ENCODE peak calls at places on chromosomes 1 and 21, in nine cellular contexts. One of them, this sample, is unnamed.

GRCh38 chr1:98706173-98706848 is 44.8 kb downstream of the SNX7 start:
- DNase-seq in Peyer's patch: no peak
- DNase-seq in right lobe of liver: no peak
- DNase-seq in left ventricle myocardium inferior: no peak
- DNase-seq in HCT116: no peak
- DNase-seq in endothelial cell of umbilical vein: no peak
- DNase-seq in IMR-90: peak; percentile 80
- DNase-seq in BE2C: no peak
- DNase-seq in tibial artery: no peak
- DNase-seq in this sample: peak; percentile 65

GRCh38 chr1:180213401-180214177 is 16.5 kb upstream of the LHX4 start:
- DNase-seq in Peyer's patch: peak; percentile 68
- DNase-seq in right lobe of liver: no peak
- DNase-seq in left ventricle myocardium inferior: no peak
- DNase-seq in HCT116: no peak
- DNase-seq in endothelial cell of umbilical vein: peak; percentile 28
- DNase-seq in IMR-90: no peak
- DNase-seq in BE2C: no peak
- DNase-seq in tibial artery: peak; percentile 62
- DNase-seq in this sample: no peak

GRCh38 chr1:154218545-154218944 is 2.2 kb upstream of the UBAP2L start:
- DNase-seq in Peyer's patch: no peak
- DNase-seq in right lobe of liver: no peak
- DNase-seq in left ventricle myocardium inferior: no peak
- DNase-seq in HCT116: no peak
- DNase-seq in endothelial cell of umbilical vein: no peak
- DNase-seq in IMR-90: no peak
- DNase-seq in BE2C: no peak
- DNase-seq in tibial artery: no peak
- DNase-seq in this sample: no peak

GRCh38 chr21:41783476-41784150 is 16.8 kb upstream of the RIPK4 start:
- DNase-seq in Peyer's patch: peak; percentile 90
- DNase-seq in right lobe of liver: no peak
- DNase-seq in left ventricle myocardium inferior: no peak
- DNase-seq in HCT116: peak; percentile 79
- DNase-seq in endothelial cell of umbilical vein: no peak
- DNase-seq in IMR-90: no peak
- DNase-seq in BE2C: peak; percentile 34
- DNase-seq in tibial artery: no peak
- DNase-seq in this sample: peak; percentile 51

GRCh38 chr1:217272385-217272784 is 358.5 kb downstream of the GPATCH2 start:
- DNase-seq in Peyer's patch: no peak
- DNase-seq in right lobe of liver: no peak
- DNase-seq in left ventricle myocardium inferior: no peak
- DNase-seq in HCT116: no peak
- DNase-seq in endothelial cell of umbilical vein: no peak
- DNase-seq in IMR-90: peak; percentile 84
- DNase-seq in BE2C: no peak
- DNase-seq in tibial artery: no peak
- DNase-seq in this sample: peak; percentile 72

GRCh38 chr1:85061711-85062424 is 13.6 kb upstream of the MCOLN3 start:
- DNase-seq in Peyer's patch: peak; percentile 95
- DNase-seq in right lobe of liver: peak; percentile 56
- DNase-seq in left ventricle myocardium inferior: peak; percentile 76
- DNase-seq in HCT116: peak; percentile 98
- DNase-seq in endothelial cell of umbilical vein: peak; percentile 96
- DNase-seq in IMR-90: peak; percentile 99
- DNase-seq in BE2C: peak; percentile 82
- DNase-seq in tibial artery: peak; percentile 92
- DNase-seq in this sample: peak; percentile 97

GRCh38 chr1:234755449-234755863 is 145.5 kb upstream of the IRF2BP2 start:
- DNase-seq in Peyer's patch: peak; percentile 86
- DNase-seq in right lobe of liver: peak; percentile 79
- DNase-seq in left ventricle myocardium inferior: peak; percentile 76
- DNase-seq in HCT116: no peak
- DNase-seq in endothelial cell of umbilical vein: no peak
- DNase-seq in IMR-90: peak; percentile 95
- DNase-seq in BE2C: peak; percentile 67
- DNase-seq in tibial artery: peak; percentile 91
- DNase-seq in this sample: peak; percentile 90

GRCh38 chr1:178684111-178684510 is 40.9 kb upstream of the RALGPS2 start:
- DNase-seq in Peyer's patch: no peak
- DNase-seq in right lobe of liver: no peak
- DNase-seq in left ventricle myocardium inferior: no peak
- DNase-seq in HCT116: no peak
- DNase-seq in endothelial cell of umbilical vein: no peak
- DNase-seq in IMR-90: no peak
- DNase-seq in BE2C: no peak
- DNase-seq in tibial artery: no peak
- DNase-seq in this sample: peak; percentile 10

GRCh38 chr1:82901118-82901517 is 1097.8 kb downstream of the TTLL7 start:
- DNase-seq in Peyer's patch: no peak
- DNase-seq in right lobe of liver: no peak
- DNase-seq in left ventricle myocardium inferior: no peak
- DNase-seq in HCT116: no peak
- DNase-seq in endothelial cell of umbilical vein: no peak
- DNase-seq in IMR-90: no peak
- DNase-seq in BE2C: no peak
- DNase-seq in tibial artery: no peak
- DNase-seq in this sample: no peak

GRCh38 chr1:41102208-41102607 is 80.7 kb upstream of the SLFNL1 start:
- DNase-seq in Peyer's patch: peak; percentile 85
- DNase-seq in right lobe of liver: peak; percentile 85
- DNase-seq in left ventricle myocardium inferior: peak; percentile 90
- DNase-seq in HCT116: no peak
- DNase-seq in endothelial cell of umbilical vein: peak; percentile 97
- DNase-seq in IMR-90: peak; percentile 97
- DNase-seq in BE2C: peak; percentile 9
- DNase-seq in tibial artery: peak; percentile 96
- DNase-seq in this sample: peak; percentile 97

GRCh38 chr1:167301355-167301754 is 80.7 kb downstream of the POU2F1 start:
- DNase-seq in Peyer's patch: no peak
- DNase-seq in right lobe of liver: no peak
- DNase-seq in left ventricle myocardium inferior: no peak
- DNase-seq in HCT116: no peak
- DNase-seq in endothelial cell of umbilical vein: no peak
- DNase-seq in IMR-90: no peak
- DNase-seq in BE2C: no peak
- DNase-seq in tibial artery: no peak
- DNase-seq in this sample: no peak

GRCh38 chr1:64965239-64966157 is 851 bp downstream of the JAK1 start:
- DNase-seq in Peyer's patch: peak; percentile 93
- DNase-seq in right lobe of liver: peak; percentile 82
- DNase-seq in left ventricle myocardium inferior: peak; percentile 63
- DNase-seq in HCT116: no peak
- DNase-seq in endothelial cell of umbilical vein: peak; percentile 71
- DNase-seq in IMR-90: peak; percentile 76
- DNase-seq in BE2C: peak; percentile 45
- DNase-seq in tibial artery: peak; percentile 81
- DNase-seq in this sample: peak; percentile 45

GRCh38 chr1:204583909-204584632 is 67.9 kb downstream of the MDM4 start:
- DNase-seq in Peyer's patch: no peak
- DNase-seq in right lobe of liver: no peak
- DNase-seq in left ventricle myocardium inferior: peak; percentile 77
- DNase-seq in HCT116: no peak
- DNase-seq in endothelial cell of umbilical vein: no peak
- DNase-seq in IMR-90: no peak
- DNase-seq in BE2C: peak; percentile 67
- DNase-seq in tibial artery: no peak
- DNase-seq in this sample: no peak

GRCh38 chr1:198638894-198639319 is at the start of gene PTPRC:
- DNase-seq in Peyer's patch: no peak
- DNase-seq in right lobe of liver: no peak
- DNase-seq in left ventricle myocardium inferior: no peak
- DNase-seq in HCT116: no peak
- DNase-seq in endothelial cell of umbilical vein: no peak
- DNase-seq in IMR-90: no peak
- DNase-seq in BE2C: no peak
- DNase-seq in tibial artery: no peak
- DNase-seq in this sample: no peak

GRCh38 chr1:181601186-181601950 is 118.1 kb downstream of the CACNA1E start:
- DNase-seq in Peyer's patch: no peak
- DNase-seq in right lobe of liver: no peak
- DNase-seq in left ventricle myocardium inferior: no peak
- DNase-seq in HCT116: no peak
- DNase-seq in endothelial cell of umbilical vein: no peak
- DNase-seq in IMR-90: no peak
- DNase-seq in BE2C: no peak
- DNase-seq in tibial artery: no peak
- DNase-seq in this sample: no peak

GRCh38 chr1:116911166-116911553 is 1.4 kb downstream of the PTGFRN start:
- DNase-seq in Peyer's patch: no peak
- DNase-seq in right lobe of liver: no peak
- DNase-seq in left ventricle myocardium inferior: no peak
- DNase-seq in HCT116: no peak
- DNase-seq in endothelial cell of umbilical vein: no peak
- DNase-seq in IMR-90: no peak
- DNase-seq in BE2C: no peak
- DNase-seq in tibial artery: no peak
- DNase-seq in this sample: no peak

GRCh38 chr1:243851765-243852164 is 1.7 kb upstream of the AKT3 start:
- DNase-seq in Peyer's patch: no peak
- DNase-seq in right lobe of liver: no peak
- DNase-seq in left ventricle myocardium inferior: no peak
- DNase-seq in HCT116: no peak
- DNase-seq in endothelial cell of umbilical vein: no peak
- DNase-seq in IMR-90: no peak
- DNase-seq in BE2C: no peak
- DNase-seq in tibial artery: no peak
- DNase-seq in this sample: no peak

GRCh38 chr1:97814121-97814520 is 106.7 kb downstream of the DPYD start:
- DNase-seq in Peyer's patch: no peak
- DNase-seq in right lobe of liver: no peak
- DNase-seq in left ventricle myocardium inferior: no peak
- DNase-seq in HCT116: no peak
- DNase-seq in endothelial cell of umbilical vein: no peak
- DNase-seq in IMR-90: peak; percentile 54
- DNase-seq in BE2C: no peak
- DNase-seq in tibial artery: no peak
- DNase-seq in this sample: peak; percentile 56

GRCh38 chr1:21868482-21868881 is 56.4 kb downstream of the LDLRAD2 start:
- DNase-seq in Peyer's patch: no peak
- DNase-seq in right lobe of liver: no peak
- DNase-seq in left ventricle myocardium inferior: no peak
- DNase-seq in HCT116: no peak
- DNase-seq in endothelial cell of umbilical vein: no peak
- DNase-seq in IMR-90: no peak
- DNase-seq in BE2C: no peak
- DNase-seq in tibial artery: no peak
- DNase-seq in this sample: no peak
- H3K4me1 ChIP-seq in Peyer's patch: no peaks in the 10 kb centered on the region
- H3K4me1 ChIP-seq in right lobe of liver: no peaks in the 10 kb centered on the region
- H3K4me1 ChIP-seq in left ventricle myocardium inferior: peaks cover 26% of the 10 kb centered on the region
- H3K4me1 ChIP-seq in HCT116: peaks cover 20% of the 10 kb centered on the region
- H3K4me1 ChIP-seq in endothelial cell of umbilical vein: peaks cover 10% of the 10 kb centered on the region
- H3K4me1 ChIP-seq in IMR-90: peaks cover 11% of the 10 kb centered on the region
- H3K4me1 ChIP-seq in BE2C: no peaks in the 10 kb centered on the region
- H3K4me1 ChIP-seq in tibial artery: peaks cover 25% of the 10 kb centered on the region
- H3K4me1 ChIP-seq in this sample: peaks cover 13% of the 10 kb centered on the region

DNA sequence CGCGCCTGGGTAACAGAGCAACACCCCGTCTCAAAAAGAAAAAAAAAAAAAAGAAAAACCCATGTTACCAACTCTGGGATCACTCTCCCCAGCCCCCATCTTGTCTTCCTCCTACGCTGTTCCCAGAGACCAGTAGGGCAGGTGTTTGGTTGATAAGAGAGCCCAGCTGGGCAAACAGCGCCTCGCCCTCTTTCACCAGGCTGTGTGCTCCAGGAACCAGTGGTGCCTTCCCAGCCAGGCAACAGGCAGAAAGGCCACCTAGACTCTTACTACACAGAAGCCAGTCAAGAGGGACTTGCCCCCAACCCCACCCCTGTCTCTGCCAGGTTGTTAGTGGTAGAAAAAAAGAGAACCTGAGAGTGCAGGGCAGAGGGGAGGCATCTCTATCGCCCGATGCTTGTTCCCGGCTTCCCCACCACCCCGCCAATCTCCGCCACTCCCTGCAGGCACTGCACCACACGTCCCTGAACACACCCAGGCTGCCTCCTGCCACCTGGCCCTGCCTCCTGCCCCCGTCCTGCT is 14.0 kb upstream of the CTRC start:
- DNase-seq in Peyer's patch: peak; percentile 88
- DNase-seq in right lobe of liver: no peak
- DNase-seq in left ventricle myocardium inferior: no peak
- DNase-seq in HCT116: no peak
- DNase-seq in endothelial cell of umbilical vein: no peak
- DNase-seq in IMR-90: no peak
- DNase-seq in BE2C: peak; percentile 38
- DNase-seq in tibial artery: no peak
- DNase-seq in this sample: no peak
- H3K4me1 ChIP-seq in Peyer's patch: peaks cover 5% of the 10 kb centered on the region
- H3K4me1 ChIP-seq in right lobe of liver: peaks cover 33% of the 10 kb centered on the region
- H3K4me1 ChIP-seq in left ventricle myocardium inferior: peaks cover 70% of the 10 kb centered on the region
- H3K4me1 ChIP-seq in HCT116: peaks cover 7% of the 10 kb centered on the region
- H3K4me1 ChIP-seq in endothelial cell of umbilical vein: peaks cover 8% of the 10 kb centered on the region
- H3K4me1 ChIP-seq in IMR-90: peaks cover 12% of the 10 kb centered on the region
- H3K4me1 ChIP-seq in BE2C: no peaks in the 10 kb centered on the region
- H3K4me1 ChIP-seq in tibial artery: no peaks in the 10 kb centered on the region
- H3K4me1 ChIP-seq in this sample: peaks cover 22% of the 10 kb centered on the region

DNA sequence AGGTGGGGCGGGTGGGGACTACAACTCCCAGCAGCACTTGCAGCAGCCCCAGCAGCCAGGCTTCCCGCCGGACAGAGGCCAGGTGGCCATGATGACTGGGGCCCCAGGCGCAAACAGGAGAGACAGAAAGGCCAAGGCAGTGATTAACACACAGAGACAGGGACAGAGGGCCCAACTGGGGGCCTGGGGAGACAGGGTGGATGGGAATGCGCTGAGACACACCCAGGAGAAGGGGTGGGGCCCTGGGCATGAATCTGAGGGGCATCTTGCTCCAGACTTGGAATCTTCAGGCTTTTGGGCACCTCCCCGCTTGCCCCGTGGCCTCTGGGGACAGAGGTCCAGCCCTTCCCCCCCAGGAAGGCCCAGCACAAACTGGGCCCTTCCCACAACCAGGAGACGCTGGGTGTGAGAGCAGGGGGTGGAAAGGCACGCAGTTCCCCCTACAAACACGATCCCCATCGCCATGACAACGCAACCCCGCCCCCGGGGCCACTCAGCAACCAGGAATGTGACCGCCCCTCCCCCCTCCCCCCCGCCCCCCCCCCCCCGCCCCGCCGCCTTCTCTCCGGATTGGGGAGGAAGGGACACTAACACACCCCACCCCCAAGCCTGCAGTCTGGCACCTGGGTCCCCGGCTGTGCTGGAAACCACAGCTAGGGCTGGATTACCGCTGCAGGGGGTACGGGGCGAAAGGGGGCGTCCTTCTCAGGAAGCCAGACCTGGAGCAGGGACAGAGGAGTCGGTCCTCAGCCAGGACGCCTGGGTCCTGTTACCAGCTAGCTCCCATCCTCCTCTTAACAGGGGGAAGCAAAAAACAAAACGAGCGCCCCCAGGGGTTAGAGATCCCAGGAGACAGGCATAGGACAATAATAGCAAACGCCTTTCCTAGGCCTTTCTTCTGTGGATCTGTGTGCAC is 4.5 kb downstream of the HDGF start:
- DNase-seq in Peyer's patch: peak; percentile 95
- DNase-seq in right lobe of liver: peak; percentile 95
- DNase-seq in left ventricle myocardium inferior: peak; percentile 93
- DNase-seq in HCT116: peak; percentile 61
- DNase-seq in endothelial cell of umbilical vein: peak; percentile 77
- DNase-seq in IMR-90: peak; percentile 90
- DNase-seq in BE2C: peak; percentile 91
- DNase-seq in tibial artery: peak; percentile 97
- DNase-seq in this sample: peak; percentile 83
- H3K4me1 ChIP-seq in Peyer's patch: peaks cover 35% of the 10 kb centered on the region
- H3K4me1 ChIP-seq in right lobe of liver: peaks cover 34% of the 10 kb centered on the region
- H3K4me1 ChIP-seq in left ventricle myocardium inferior: peaks cover 76% of the 10 kb centered on the region
- H3K4me1 ChIP-seq in HCT116: peaks cover 29% of the 10 kb centered on the region
- H3K4me1 ChIP-seq in endothelial cell of umbilical vein: peaks cover 41% of the 10 kb centered on the region
- H3K4me1 ChIP-seq in IMR-90: peaks cover 31% of the 10 kb centered on the region
- H3K4me1 ChIP-seq in BE2C: peaks cover 27% of the 10 kb centered on the region
- H3K4me1 ChIP-seq in tibial artery: peaks cover 41% of the 10 kb centered on the region
- H3K4me1 ChIP-seq in this sample: peaks cover 47% of the 10 kb centered on the region

GRCh38 chr1:15348648-15349047 is 61.0 kb upstream of the EFHD2 start:
- DNase-seq in Peyer's patch: no peak
- DNase-seq in right lobe of liver: peak; percentile 20
- DNase-seq in left ventricle myocardium inferior: no peak
- DNase-seq in HCT116: no peak
- DNase-seq in endothelial cell of umbilical vein: no peak
- DNase-seq in IMR-90: no peak
- DNase-seq in BE2C: no peak
- DNase-seq in tibial artery: no peak
- DNase-seq in this sample: no peak
- H3K4me1 ChIP-seq in Peyer's patch: peaks cover 4% of the 10 kb centered on the region
- H3K4me1 ChIP-seq in right lobe of liver: no peaks in the 10 kb centered on the region
- H3K4me1 ChIP-seq in left ventricle myocardium inferior: peaks cover 17% of the 10 kb centered on the region
- H3K4me1 ChIP-seq in HCT116: peaks cover 33% of the 10 kb centered on the region
- H3K4me1 ChIP-seq in endothelial cell of umbilical vein: peaks cover 15% of the 10 kb centered on the region
- H3K4me1 ChIP-seq in IMR-90: peaks cover 5% of the 10 kb centered on the region
- H3K4me1 ChIP-seq in BE2C: no peaks in the 10 kb centered on the region
- H3K4me1 ChIP-seq in tibial artery: peaks cover 9% of the 10 kb centered on the region
- H3K4me1 ChIP-seq in this sample: peaks cover 13% of the 10 kb centered on the region

This sample was measured in astrocyte.